ENCODE peak calls at places on chromosomes 13 and 19, in four cellular contexts. K is heart left ventricle, G is Peyer's patch, O is ovary. U is an unnamed sample.

GRCh38 chr19:23916991-23917390 is 2.3 kb downstream of the ZNF726 start:
- DNase-seq in K (no peak), G (no peak), O (no peak), U (no peak)

GRCh38 chr13:51849145-51850101 is 4.4 kb upstream of the TMEM272 start:
- DNase-seq in K (no peak), O (no peak), G (no peak), U (no peak)

GRCh38 chr19:575527-576506 is 3.4 kb downstream of the BSG start:
- DNase-seq in O (peak; percentile 71), G (no peak), K (peak; percentile 78), U (peak; percentile 28)

GRCh38 chr13:30134578-30134977 is 172.8 kb downstream of the KATNAL1 start:
- DNase-seq in O (no peak), G (no peak), K (no peak), U (no peak)

GRCh38 chr13:71727036-71727435 is 140.0 kb downstream of the DACH1 start:
- DNase-seq in O (no peak), G (no peak), K (no peak), U (no peak)

GRCh38 chr19:495440-496332 is 600 bp upstream of the MADCAM1 start:
- DNase-seq in K (no peak), O (peak; percentile 51), G (peak; percentile 67), U (no peak)

GRCh38 chr13:90918551-90918950 is 428.9 kb upstream of the MIR17HG start:
- DNase-seq in O (no peak), G (no peak), K (no peak), U (no peak)

GRCh38 chr19:8630796-8631424 is 477 bp downstream of the NFILZ start:
- DNase-seq in O (no peak), G (no peak), K (no peak), U (no peak)

GRCh38 chr13:31050486-31051400 is 111.0 kb downstream of the HSPH1 start:
- DNase-seq in K (no peak), G (no peak), O (no peak), U (no peak)

GRCh38 chr19:58578430-58578925 is 5.3 kb upstream of the MZF1 start:
- DNase-seq in K (no peak), G (no peak), O (peak; percentile 12), U (no peak)

GRCh38 chr13:47917022-47917574 is 84.0 kb downstream of the SUCLA2 start:
- DNase-seq in G (no peak), K (no peak), O (no peak), U (no peak)
- H3K4me1 ChIP-seq in G (no peaks in the 10 kb centered on the region), K (no peaks in the 10 kb centered on the region), O (no peaks in the 10 kb centered on the region), U (no peaks in the 10 kb centered on the region)

GRCh38 chr19:4367781-4368127 is 24.4 kb downstream of the MPND start:
- DNase-seq in G (no peak), O (peak; percentile 39), K (no peak), U (no peak)

GRCh38 chr19:4369888-4370260 is 26.5 kb downstream of the MPND start:
- DNase-seq in G (no peak), K (peak; percentile 83), O (peak; percentile 59), U (peak; percentile 24)

GRCh38 chr19:4368128-4368820 is 24.9 kb downstream of the MPND start:
- DNase-seq in G (no peak), K (no peak), O (peak; percentile 69), U (no peak)

GRCh38 chr19:4370418-4371041 is 27.2 kb downstream of the MPND start:
- DNase-seq in G (no peak), K (no peak), O (peak; percentile 33), U (no peak)

DNA sequence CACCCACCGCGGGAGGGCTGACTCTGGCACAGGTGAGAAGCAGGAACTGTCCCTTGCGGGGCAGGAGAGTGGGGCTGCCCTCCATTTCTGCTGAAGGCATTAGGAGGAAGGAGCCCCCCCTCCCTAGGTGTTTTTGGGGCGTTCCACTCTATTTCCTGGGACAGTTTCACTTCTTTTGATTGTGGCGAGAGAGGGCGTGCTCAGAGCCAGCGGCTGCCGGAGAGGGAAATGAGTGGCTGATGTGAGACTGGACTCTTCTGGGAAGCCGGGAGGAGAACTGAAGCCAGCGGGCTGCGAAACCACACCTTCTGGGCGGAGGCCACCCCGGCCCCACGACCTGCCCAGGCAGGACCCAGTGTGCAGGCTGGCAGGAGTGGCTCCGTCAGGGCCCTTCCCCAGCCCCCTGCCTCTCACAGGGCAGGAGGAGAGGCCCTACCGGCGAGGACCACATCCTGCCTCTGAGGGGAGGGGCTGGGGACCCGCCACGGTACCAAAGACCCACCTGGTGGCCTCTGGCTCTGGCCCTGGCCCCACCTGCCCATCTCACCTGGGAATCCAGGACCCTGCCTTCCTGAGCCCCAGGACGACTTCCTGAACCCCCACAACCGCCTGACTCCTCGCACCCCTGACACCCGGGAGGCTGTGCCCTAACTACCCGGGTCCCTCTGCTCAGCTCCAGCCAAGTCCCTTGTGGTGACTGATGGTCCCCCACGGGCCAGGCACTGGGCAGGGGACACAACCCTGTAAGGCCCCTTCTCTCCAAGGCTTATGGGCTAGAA is 25.9 kb downstream of the MPND start:
- DNase-seq in K (peak; percentile 79), G (peak; percentile 82), O (peak; percentile 58), U (no peak)
- TF ChIP-seq POLR2A in K (no peak), G (peak; percentile 13), O (no peak), U (no peak)

GRCh38 chr19:5974721-5975387 is 3.1 kb downstream of the RANBP3 start:
- DNase-seq in K (peak; percentile 44), G (no peak), O (no peak), U (no peak)
- H3K4me1 ChIP-seq in K (peaks cover 80% of the 10 kb centered on the region), G (peaks cover 32% of the 10 kb centered on the region), O (peaks cover 26% of the 10 kb centered on the region), U (peaks cover 73% of the 10 kb centered on the region)

DNA sequence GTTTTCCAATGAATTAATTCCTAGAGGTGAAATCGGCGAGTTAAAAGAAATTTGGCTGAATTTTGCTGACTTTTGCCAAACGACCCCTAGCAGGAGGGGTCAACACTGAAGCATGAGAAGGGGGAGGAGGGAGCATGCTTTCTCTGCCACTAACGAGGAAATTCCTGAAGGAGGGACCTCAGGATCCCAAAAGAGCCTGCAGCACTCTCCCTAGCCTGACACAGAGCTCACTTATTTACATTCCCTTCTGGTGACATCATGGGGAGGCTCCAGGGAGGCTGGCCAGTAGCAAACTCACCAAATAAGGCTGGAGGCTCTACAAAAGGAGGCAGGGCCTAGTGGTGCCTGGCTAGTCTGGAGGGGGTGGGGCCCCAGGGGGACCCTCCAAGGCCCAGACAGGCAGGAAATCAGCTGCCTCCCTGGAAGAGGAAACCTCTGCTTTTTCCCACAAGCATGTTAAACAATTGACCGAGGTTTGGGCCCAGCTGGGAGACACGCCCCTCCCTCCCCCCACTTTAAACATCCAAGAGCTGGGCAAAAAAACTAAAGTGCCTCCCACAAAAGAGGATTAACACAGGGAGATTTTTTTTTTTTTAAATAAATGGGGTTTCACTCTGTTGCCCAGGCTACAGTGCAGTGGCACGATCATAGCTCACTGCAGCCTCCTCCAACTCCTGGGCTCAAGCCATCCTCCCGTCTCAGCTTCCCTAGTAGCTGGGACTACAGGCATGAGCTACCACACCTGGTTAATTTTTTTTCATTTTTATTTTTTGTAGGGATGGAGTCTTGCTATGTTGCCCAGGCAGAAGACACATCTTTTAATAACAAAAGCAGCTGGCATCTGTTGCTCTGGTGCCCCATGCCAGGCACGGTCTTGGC is 2.1 kb downstream of the DAPK3 start:
- DNase-seq in O (peak; percentile 86), K (peak; percentile 84), G (peak; percentile 64), U (peak; percentile 89)
- TF ChIP-seq POLR2A in O (no peak), K (peak; percentile 37), G (no peak), U (peak; percentile 21)

GRCh38 chr19:40556953-40557530 is 19.6 kb upstream of the SHKBP1 start:
- DNase-seq in O (no peak), G (no peak), K (peak; percentile 27), U (no peak)

GRCh38 chr19:40552848-40553247 is 23.8 kb upstream of the SHKBP1 start:
- DNase-seq in K (peak; percentile 23), G (no peak), O (no peak), U (no peak)

GRCh38 chr19:40553885-40554857 is 22.5 kb upstream of the SHKBP1 start:
- DNase-seq in O (no peak), K (peak; percentile 60), G (no peak), U (no peak)

GRCh38 chr19:40559394-40559793 is 17.3 kb upstream of the SHKBP1 start:
- DNase-seq in G (no peak), O (no peak), K (no peak), U (no peak)

DNA sequence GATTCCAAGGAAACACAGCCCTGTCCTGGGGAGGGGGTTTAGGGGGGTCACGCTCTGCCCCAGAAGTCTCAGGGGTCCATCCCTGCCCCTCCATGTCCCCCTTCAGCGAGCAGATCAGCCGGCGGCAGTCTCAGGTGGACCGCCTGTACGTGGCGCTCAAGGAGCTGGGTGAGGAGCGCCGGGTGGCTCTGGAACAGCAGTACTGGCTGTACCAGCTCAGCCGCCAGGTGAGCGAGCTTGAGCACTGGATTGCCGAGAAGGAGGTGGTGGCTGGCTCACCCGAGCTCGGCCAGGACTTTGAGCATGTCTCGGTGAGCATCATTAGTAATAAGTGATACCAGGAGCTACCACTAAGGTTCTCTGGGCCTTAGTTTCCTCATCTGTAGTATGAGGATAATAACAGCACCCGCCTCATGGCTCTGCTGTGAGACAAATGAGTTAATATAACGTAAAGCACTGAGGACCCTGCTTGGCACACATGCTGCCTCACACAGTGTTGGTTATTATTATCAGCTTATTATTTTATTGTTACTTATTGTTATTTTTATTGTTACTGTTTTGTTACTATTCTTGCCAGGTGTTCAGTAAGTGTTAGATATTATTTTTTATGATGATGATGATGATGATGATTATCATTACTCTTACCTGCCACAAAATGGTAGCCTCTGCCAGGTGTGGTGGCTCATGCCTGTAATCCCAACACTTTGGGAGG is 20.5 kb upstream of the SHKBP1 start:
- DNase-seq in O (no peak), G (no peak), K (peak; percentile 46), U (no peak)
- H3K4me1 ChIP-seq in O (no peaks in the 10 kb centered on the region), G (no peaks in the 10 kb centered on the region), K (no peaks in the 10 kb centered on the region), U (peaks cover 4% of the 10 kb centered on the region)

DNA sequence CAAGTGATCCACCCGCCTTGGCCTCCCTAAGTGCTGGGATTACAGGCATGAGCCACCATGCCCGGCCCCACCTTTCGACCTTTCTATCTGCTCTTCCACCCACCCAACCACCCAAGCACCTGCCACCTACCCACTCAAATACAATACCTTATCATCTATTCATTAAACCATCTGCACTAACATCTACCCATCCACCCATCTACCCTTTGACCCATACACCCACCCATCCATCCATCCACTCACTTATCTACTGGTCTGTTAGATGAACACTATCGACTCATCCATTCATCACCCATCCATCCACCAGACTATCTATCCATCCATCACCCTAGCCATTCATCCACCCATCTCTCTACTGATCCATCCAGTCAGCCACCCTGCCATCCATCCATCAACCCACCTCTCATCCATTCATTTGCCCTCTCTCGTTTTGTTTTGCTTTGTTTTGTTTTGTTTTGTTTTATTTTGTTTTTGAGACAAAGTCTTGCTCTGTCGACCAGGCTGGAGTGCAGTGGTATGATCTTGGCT is 17.2 kb downstream of the EML2 start:
- DNase-seq in K (no peak), G (no peak), O (no peak), U (no peak)
- TF ChIP-seq POLR2A in K (no peak), G (no peak), O (no peak), U (no peak)

GRCh38 chr19:2111425-2111824 is 14.7 kb downstream of the IZUMO4 start:
- DNase-seq in G (no peak), K (no peak), O (no peak), U (no peak)
- H3K4me1 ChIP-seq in G (no peaks in the 10 kb centered on the region), K (no peaks in the 10 kb centered on the region), O (no peaks in the 10 kb centered on the region), U (no peaks in the 10 kb centered on the region)

GRCh38 chr19:51365211-51366049 is 758 bp downstream of the ETFB start:
- DNase-seq in K (no peak), O (peak; percentile 48), G (no peak), U (peak; percentile 55)
- TF ChIP-seq POLR2A in K (no peak), O (no peak), G (no peak), U (no peak)

U was measured in body of pancreas.